ENCODE peak calls at places on chromosomes 11 and 22, in nine cellular contexts. G is fibroblast of lung, F is neural progenitor cell, H is neural crest cell, X is psoas muscle, Z is body of pancreas, K is T-helper 1 cell, E is heart left ventricle, Q is SJCRH30. Y is an unnamed sample.

GRCh38 chr11:115707180-115707905 is 203.1 kb upstream of the CADM1 start:
- DNase-seq in G (peak; percentile 67), F (no peak), H (no peak), X (no peak), Z (no peak), K (no peak), E (no peak), Q (no peak), Y (no peak)

GRCh38 chr11:19633276-19633675 is 79.4 kb upstream of the NAV2 start:
- DNase-seq in G (peak; percentile 23), F (no peak), H (no peak), X (peak; percentile 79), Z (peak; percentile 22), K (no peak), E (no peak), Q (no peak), Y (no peak)

GRCh38 chr11:57792870-57793269 is 31.3 kb downstream of the CTNND1 start:
- DNase-seq in G (no peak), F (no peak), H (no peak), X (no peak), Z (no peak), K (no peak), E (peak; percentile 18), Q (no peak), Y (no peak)

GRCh38 chr11:22479133-22479690 is 141.0 kb downstream of the SLC17A6 start:
- DNase-seq in G (peak; percentile 79), F (no peak), H (no peak), X (no peak), Z (peak; percentile 11), K (no peak), E (no peak), Q (no peak), Y (no peak)

GRCh38 chr22:25853902-25854301 is 111.9 kb downstream of the MYO18B start:
- DNase-seq in G (no peak), F (peak; percentile 13), H (no peak), X (no peak), Z (no peak), K (no peak), E (no peak), Q (no peak), Y (no peak)

GRCh38 chr11:20671856-20672546 is 2.6 kb downstream of the NELL1 start:
- DNase-seq in G (no peak), F (peak; percentile 47), H (no peak), X (no peak), Z (no peak), K (no peak), E (no peak), Q (peak; percentile 65), Y (no peak)

GRCh38 chr11:75792127-75792731 is 22.8 kb upstream of the UVRAG start:
- DNase-seq in G (no peak), F (no peak), H (no peak), X (no peak), Z (no peak), K (no peak), E (no peak), Q (no peak), Y (no peak)

GRCh38 chr22:50260801-50261614 is 475 bp downstream of the MAPK12 start:
- DNase-seq in G (peak; percentile 74), F (peak; percentile 73), H (no peak), X (no peak), Z (no peak), K (no peak), E (no peak), Q (peak; percentile 74), Y (peak; percentile 43)

GRCh38 chr11:125075242-125075625 is 12.1 kb downstream of the SLC37A2 start:
- DNase-seq in G (no peak), F (no peak), H (no peak), X (no peak), Z (no peak), K (no peak), E (no peak), Q (no peak), Y (no peak)

GRCh38 chr11:122343247-122343646 is 227.2 kb upstream of the BLID start:
- DNase-seq in G (peak; percentile 95), F (no peak), H (no peak), X (no peak), Z (no peak), K (no peak), E (no peak), Q (no peak), Y (no peak)

GRCh38 chr11:125418396-125418795 is 77.7 kb downstream of the FEZ1 start:
- DNase-seq in G (no peak), F (peak; percentile 79), H (no peak), X (no peak), Z (no peak), K (no peak), E (no peak), Q (no peak), Y (no peak)

GRCh38 chr11:30488304-30488998 is 97.7 kb downstream of the MPPED2 start:
- DNase-seq in G (peak; percentile 52), F (no peak), H (no peak), X (no peak), Z (peak; percentile 50), K (no peak), E (no peak), Q (peak; percentile 68), Y (peak; percentile 47)

GRCh38 chr11:14852571-14853177 is 39.4 kb downstream of the CYP2R1 start:
- DNase-seq in G (no peak), F (no peak), H (no peak), X (no peak), Z (no peak), K (no peak), E (no peak), Q (no peak), Y (no peak)

GRCh38 chr22:28051787-28052356 is 132.8 kb upstream of the PITPNB start:
- DNase-seq in G (peak; percentile 51), F (peak; percentile 86), H (peak; percentile 85), X (peak; percentile 72), Z (peak; percentile 78), K (no peak), E (peak; percentile 56), Q (peak; percentile 68), Y (peak; percentile 59)

GRCh38 chr11:56521955-56522354 is 21.1 kb downstream of the OR5M11 start:
- DNase-seq in G (no peak), F (peak; percentile 24), H (no peak), X (no peak), Z (no peak), K (no peak), E (no peak), Q (no peak), Y (no peak)

GRCh38 chr11:85869776-85870175 is 14.6 kb downstream of the CCDC83 start:
- DNase-seq in G (no peak), F (no peak), H (no peak), X (no peak), Z (no peak), K (no peak), E (no peak), Q (no peak), Y (no peak)

GRCh38 chr11:61683961-61684869 is 4.0 kb downstream of the DAGLA start:
- DNase-seq in G (peak; percentile 76), F (no peak), H (no peak), X (no peak), Z (no peak), K (peak; percentile 15), E (no peak), Q (peak; percentile 35), Y (no peak)

GRCh38 chr22:41508770-41509170 is 35.5 kb downstream of the POLR3H start:
- DNase-seq in G (no peak), F (no peak), H (no peak), X (no peak), Z (no peak), K (no peak), E (peak; percentile 69), Q (no peak), Y (no peak)

GRCh38 chr11:131591051-131591461 is 220.6 kb downstream of the NTM start:
- DNase-seq in G (peak; percentile 31), F (peak; percentile 49), H (no peak), X (no peak), Z (no peak), K (no peak), E (no peak), Q (no peak), Y (no peak)

GRCh38 chr11:130785376-130786110 is 130.7 kb downstream of the SNX19 start:
- DNase-seq in G (peak; percentile 82), F (peak; percentile 66), H (no peak), X (no peak), Z (no peak), K (no peak), E (no peak), Q (no peak), Y (peak; percentile 55)

GRCh38 chr11:127454856-127455255 is 454.3 kb upstream of the KIRREL3 start:
- DNase-seq in G (peak; percentile 5), F (peak; percentile 20), H (no peak), X (no peak), Z (no peak), K (no peak), E (no peak), Q (no peak), Y (no peak)

GRCh38 chr22:28268176-28268575 is 349.1 kb upstream of the PITPNB start:
- DNase-seq in G (peak; percentile 55), F (no peak), H (no peak), X (no peak), Z (no peak), K (no peak), E (no peak), Q (no peak), Y (no peak)

GRCh38 chr11:81874627-81875026 is 859.0 kb downstream of the FAM181B start:
- DNase-seq in G (no peak), F (peak; percentile 15), H (no peak), X (no peak), Z (no peak), K (no peak), E (no peak), Q (no peak), Y (no peak)